ENCODE peak calls at places on chromosomes 16 and 17, in four cellular contexts. T is Kasumi-1, A is cardiac muscle cell, V is T-helper 1 cell. E is an unnamed sample.

GRCh38 chr17:39080416-39081179 is 70.8 kb downstream of the PLXDC1 start:
- DNase-seq in T (no peak), A (no peak), V (no peak), E (no peak)

GRCh38 chr17:39092672-39093250 is 58.7 kb downstream of the PLXDC1 start:
- DNase-seq in T (peak; percentile 23), A (no peak), V (no peak), E (no peak)

GRCh38 chr17:30389755-30390300 is 11.1 kb downstream of the CPD start:
- DNase-seq in T (no peak), A (no peak), V (no peak), E (no peak)

GRCh38 chr17:21467739-21468490 is 91.8 kb downstream of the KCNJ12 start:
- DNase-seq in T (no peak), A (no peak), V (no peak), E (no peak)

GRCh38 chr16:56789360-56789759 is 59.4 kb downstream of the NUP93 start:
- DNase-seq in T (peak; percentile 36), A (peak; percentile 61), V (no peak), E (no peak)

GRCh38 chr16:12082207-12082606 is 105.7 kb downstream of the SNX29 start:
- DNase-seq in T (no peak), A (no peak), V (no peak), E (no peak)

GRCh38 chr16:50246299-50247122 is 19.8 kb upstream of the ADCY7 start:
- DNase-seq in T (peak; percentile 20), A (peak; percentile 73), V (no peak), E (no peak)

GRCh38 chr17:2207815-2208515 is 95.6 kb downstream of the SMG6 start:
- DNase-seq in T (no peak), A (peak; percentile 63), V (no peak), E (peak; percentile 24)

GRCh38 chr17:47388825-47389224 is 65.1 kb downstream of the EFCAB13 start:
- DNase-seq in T (no peak), A (no peak), V (no peak), E (no peak)